ENCODE peak calls at places on chromosome 13, in four cellular contexts. V, R, D and P are unnamed samples.

GRCh38 chr13:31774186-31774585 is 34.9 kb downstream of the RXFP2 start:
- DNase-seq in V (no peak), R (no peak), D (no peak), P (no peak)

GRCh38 chr13:32409561-32410440 is 18.1 kb downstream of the N4BP2L1 start:
- DNase-seq in V (no peak), R (no peak), D (peak), P (peak)

GRCh38 chr13:26601669-26602068 is 44.2 kb downstream of the WASF3 start:
- DNase-seq in V (no peak), R (no peak), D (peak), P (peak)

GRCh38 chr13:51928231-51928630 is 66.5 kb downstream of the CCDC70 start:
- DNase-seq in V (no peak), R (no peak), D (peak), P (peak)

GRCh38 chr13:101473458-101473857 is 21.0 kb downstream of the ITGBL1 start:
- DNase-seq in V (no peak), R (no peak), D (peak), P (peak)

GRCh38 chr13:21673592-21674270 is 2.9 kb downstream of the FGF9 start:
- DNase-seq in V (peak), R (no peak), D (peak), P (no peak)

GRCh38 chr13:110282316-110282841 is 24.6 kb downstream of the COL4A1 start:
- DNase-seq in V (no peak), R (no peak), D (no peak), P (no peak)

GRCh38 chr13:33383724-33384577 is 98.4 kb upstream of the STARD13 start:
- DNase-seq in V (no peak), R (no peak), D (peak), P (no peak)

GRCh38 chr13:23462815-23463559 is 29.5 kb upstream of the SACS start:
- DNase-seq in V (no peak), R (no peak), D (no peak), P (no peak)

GRCh38 chr13:25286308-25286968 is 850 bp downstream of the MTMR6 start:
- DNase-seq in V (no peak), R (no peak), D (peak), P (peak)